ENCODE peak calls at places on chromosomes 12 and 14, in five cellular contexts. One of them, this sample, is unnamed.

GRCh38 chr12:43336962-43337555 is 214.9 kb downstream of the ADAMTS20 start:
- DNase-seq in Karpas-422: peak
- DNase-seq in CD8-positive, alpha-beta T cell: no peak
- DNase-seq in esophagus muscularis mucosa: no peak
- DNase-seq in body of pancreas: no peak
- DNase-seq in this sample: peak

GRCh38 chr12:46370792-46371717 is 1.5 kb downstream of the SLC38A2 start:
- DNase-seq in Karpas-422: peak
- DNase-seq in CD8-positive, alpha-beta T cell: peak
- DNase-seq in esophagus muscularis mucosa: no peak
- DNase-seq in body of pancreas: peak
- DNase-seq in this sample: peak

GRCh38 chr14:68807987-68808386 is 15.1 kb upstream of the ZFP36L1 start:
- DNase-seq in Karpas-422: no peak
- DNase-seq in CD8-positive, alpha-beta T cell: no peak
- DNase-seq in esophagus muscularis mucosa: no peak
- DNase-seq in body of pancreas: no peak
- DNase-seq in this sample: peak

GRCh38 chr12:20716037-20716436 is 20.9 kb downstream of the SLCO1C1 start:
- DNase-seq in Karpas-422: no peak
- DNase-seq in CD8-positive, alpha-beta T cell: no peak
- DNase-seq in esophagus muscularis mucosa: no peak
- DNase-seq in body of pancreas: no peak
- DNase-seq in this sample: peak

GRCh38 chr14:105192866-105193731 is 12.0 kb upstream of the NUDT14 start:
- DNase-seq in Karpas-422: no peak
- DNase-seq in CD8-positive, alpha-beta T cell: no peak
- DNase-seq in esophagus muscularis mucosa: no peak
- DNase-seq in body of pancreas: no peak
- DNase-seq in this sample: no peak

GRCh38 chr12:31797230-31797872 is 68.5 kb upstream of the AMN1 start:
- DNase-seq in Karpas-422: no peak
- DNase-seq in CD8-positive, alpha-beta T cell: no peak
- DNase-seq in esophagus muscularis mucosa: no peak
- DNase-seq in body of pancreas: no peak
- DNase-seq in this sample: no peak

GRCh38 chr12:56020437-56021189 is at the start of gene IKZF4:
- DNase-seq in Karpas-422: no peak
- DNase-seq in CD8-positive, alpha-beta T cell: no peak
- DNase-seq in esophagus muscularis mucosa: no peak
- DNase-seq in body of pancreas: peak
- DNase-seq in this sample: peak

GRCh38 chr12:47903151-47903611 is 1.6 kb downstream of the VDR start:
- DNase-seq in Karpas-422: no peak
- DNase-seq in CD8-positive, alpha-beta T cell: no peak
- DNase-seq in esophagus muscularis mucosa: no peak
- DNase-seq in body of pancreas: peak
- DNase-seq in this sample: peak

GRCh38 chr12:40287369-40287975 is 62.7 kb downstream of the LRRK2 start:
- DNase-seq in Karpas-422: no peak
- DNase-seq in CD8-positive, alpha-beta T cell: no peak
- DNase-seq in esophagus muscularis mucosa: no peak
- DNase-seq in body of pancreas: no peak
- DNase-seq in this sample: no peak

GRCh38 chr14:67265131-67265530 is 23.9 kb downstream of the PALS1 start:
- DNase-seq in Karpas-422: no peak
- DNase-seq in CD8-positive, alpha-beta T cell: no peak
- DNase-seq in esophagus muscularis mucosa: no peak
- DNase-seq in body of pancreas: no peak
- DNase-seq in this sample: peak

GRCh38 chr14:26719514-26719913 is 121.7 kb upstream of the NOVA1 start:
- DNase-seq in Karpas-422: no peak
- DNase-seq in CD8-positive, alpha-beta T cell: no peak
- DNase-seq in esophagus muscularis mucosa: no peak
- DNase-seq in body of pancreas: no peak
- DNase-seq in this sample: no peak

GRCh38 chr12:116539361-116539771 is 19.8 kb upstream of the MAP1LC3B2 start:
- DNase-seq in Karpas-422: no peak
- DNase-seq in CD8-positive, alpha-beta T cell: no peak
- DNase-seq in esophagus muscularis mucosa: no peak
- DNase-seq in body of pancreas: no peak
- DNase-seq in this sample: no peak

GRCh38 chr12:124172646-124173045 is 122.2 kb upstream of the RFLNA start:
- DNase-seq in Karpas-422: no peak
- DNase-seq in CD8-positive, alpha-beta T cell: no peak
- DNase-seq in esophagus muscularis mucosa: no peak
- DNase-seq in body of pancreas: no peak
- DNase-seq in this sample: no peak

GRCh38 chr12:5309654-5310053 is 122.3 kb upstream of the NTF3 start:
- DNase-seq in Karpas-422: no peak
- DNase-seq in CD8-positive, alpha-beta T cell: no peak
- DNase-seq in esophagus muscularis mucosa: no peak
- DNase-seq in body of pancreas: no peak
- DNase-seq in this sample: no peak

GRCh38 chr14:32820182-32820581 is 118.5 kb upstream of the NPAS3 start:
- DNase-seq in Karpas-422: no peak
- DNase-seq in CD8-positive, alpha-beta T cell: no peak
- DNase-seq in esophagus muscularis mucosa: no peak
- DNase-seq in body of pancreas: no peak
- DNase-seq in this sample: no peak
- H3K27ac ChIP-seq in Karpas-422: no peak
- H3K27ac ChIP-seq in CD8-positive, alpha-beta T cell: no peak
- H3K27ac ChIP-seq in esophagus muscularis mucosa: no peak
- H3K27ac ChIP-seq in body of pancreas: no peak
- H3K27ac ChIP-seq in this sample: no peak

GRCh38 chr14:62645649-62646048 is 399.6 kb downstream of the KCNH5 start:
- DNase-seq in Karpas-422: no peak
- DNase-seq in CD8-positive, alpha-beta T cell: no peak
- DNase-seq in esophagus muscularis mucosa: no peak
- DNase-seq in body of pancreas: no peak
- DNase-seq in this sample: no peak
- H3K27ac ChIP-seq in Karpas-422: no peak
- H3K27ac ChIP-seq in CD8-positive, alpha-beta T cell: no peak
- H3K27ac ChIP-seq in esophagus muscularis mucosa: no peak
- H3K27ac ChIP-seq in body of pancreas: no peak
- H3K27ac ChIP-seq in this sample: no peak

GRCh38 chr12:3218150-3218845 is 141.1 kb downstream of the TSPAN9 start:
- DNase-seq in Karpas-422: no peak
- DNase-seq in CD8-positive, alpha-beta T cell: no peak
- DNase-seq in esophagus muscularis mucosa: peak
- DNase-seq in body of pancreas: peak
- DNase-seq in this sample: peak
- H3K27ac ChIP-seq in Karpas-422: no peak
- H3K27ac ChIP-seq in CD8-positive, alpha-beta T cell: no peak
- H3K27ac ChIP-seq in esophagus muscularis mucosa: peak
- H3K27ac ChIP-seq in body of pancreas: no peak
- H3K27ac ChIP-seq in this sample: peak

DNA sequence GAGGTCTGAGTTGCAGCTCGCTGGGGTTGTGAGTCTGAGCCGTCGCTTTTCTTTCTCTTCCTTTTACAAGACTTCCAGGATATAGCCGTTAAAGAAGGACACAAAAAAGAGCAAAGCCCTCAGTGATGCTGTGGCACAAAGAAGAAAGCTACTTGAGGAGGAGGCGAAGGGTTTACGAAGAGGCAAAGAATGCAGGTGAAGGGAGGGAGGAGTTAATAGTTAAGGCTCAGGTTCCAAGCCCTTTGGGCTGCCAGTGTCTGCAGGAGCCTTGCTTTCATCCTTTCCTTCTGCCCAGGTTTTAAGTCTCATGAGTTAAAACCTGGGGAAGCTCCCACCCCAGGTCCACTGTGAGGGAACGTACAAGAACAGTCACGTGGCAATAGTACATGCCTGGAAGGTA is 94.3 kb downstream of the ETV6 start:
- DNase-seq in Karpas-422: no peak
- DNase-seq in CD8-positive, alpha-beta T cell: no peak
- DNase-seq in esophagus muscularis mucosa: no peak
- DNase-seq in body of pancreas: no peak
- DNase-seq in this sample: no peak
- H3K27ac ChIP-seq in Karpas-422: no peak
- H3K27ac ChIP-seq in CD8-positive, alpha-beta T cell: no peak
- H3K27ac ChIP-seq in esophagus muscularis mucosa: peak
- H3K27ac ChIP-seq in body of pancreas: no peak
- H3K27ac ChIP-seq in this sample: peak

GRCh38 chr12:13503094-13503835 is 306.7 kb downstream of the EMP1 start:
- DNase-seq in Karpas-422: no peak
- DNase-seq in CD8-positive, alpha-beta T cell: no peak
- DNase-seq in esophagus muscularis mucosa: no peak
- DNase-seq in body of pancreas: no peak
- DNase-seq in this sample: peak
- H3K27ac ChIP-seq in Karpas-422: no peak
- H3K27ac ChIP-seq in CD8-positive, alpha-beta T cell: no peak
- H3K27ac ChIP-seq in esophagus muscularis mucosa: no peak
- H3K27ac ChIP-seq in body of pancreas: no peak
- H3K27ac ChIP-seq in this sample: no peak

GRCh38 chr12:6553051-6553868 is 2.6 kb downstream of the IFFO1 start:
- DNase-seq in Karpas-422: no peak
- DNase-seq in CD8-positive, alpha-beta T cell: no peak
- DNase-seq in esophagus muscularis mucosa: no peak
- DNase-seq in body of pancreas: no peak
- DNase-seq in this sample: no peak

GRCh38 chr12:6556857-6557256 is 1.0 kb upstream of the IFFO1 start:
- DNase-seq in Karpas-422: peak
- DNase-seq in CD8-positive, alpha-beta T cell: no peak
- DNase-seq in esophagus muscularis mucosa: no peak
- DNase-seq in body of pancreas: no peak
- DNase-seq in this sample: no peak

GRCh38 chr12:6554168-6554989 is 1.5 kb downstream of the IFFO1 start:
- DNase-seq in Karpas-422: peak
- DNase-seq in CD8-positive, alpha-beta T cell: peak
- DNase-seq in esophagus muscularis mucosa: no peak
- DNase-seq in body of pancreas: peak
- DNase-seq in this sample: peak

GRCh38 chr12:6552140-6552551 is 3.7 kb downstream of the IFFO1 start:
- DNase-seq in Karpas-422: no peak
- DNase-seq in CD8-positive, alpha-beta T cell: no peak
- DNase-seq in esophagus muscularis mucosa: no peak
- DNase-seq in body of pancreas: no peak
- DNase-seq in this sample: no peak

GRCh38 chr12:6554990-6555691 is 701 bp downstream of the IFFO1 start:
- DNase-seq in Karpas-422: peak
- DNase-seq in CD8-positive, alpha-beta T cell: no peak
- DNase-seq in esophagus muscularis mucosa: no peak
- DNase-seq in body of pancreas: no peak
- DNase-seq in this sample: no peak
- H3K27ac ChIP-seq in Karpas-422: peak
- H3K27ac ChIP-seq in CD8-positive, alpha-beta T cell: peak
- H3K27ac ChIP-seq in esophagus muscularis mucosa: peak
- H3K27ac ChIP-seq in body of pancreas: no peak
- H3K27ac ChIP-seq in this sample: peak

DNA sequence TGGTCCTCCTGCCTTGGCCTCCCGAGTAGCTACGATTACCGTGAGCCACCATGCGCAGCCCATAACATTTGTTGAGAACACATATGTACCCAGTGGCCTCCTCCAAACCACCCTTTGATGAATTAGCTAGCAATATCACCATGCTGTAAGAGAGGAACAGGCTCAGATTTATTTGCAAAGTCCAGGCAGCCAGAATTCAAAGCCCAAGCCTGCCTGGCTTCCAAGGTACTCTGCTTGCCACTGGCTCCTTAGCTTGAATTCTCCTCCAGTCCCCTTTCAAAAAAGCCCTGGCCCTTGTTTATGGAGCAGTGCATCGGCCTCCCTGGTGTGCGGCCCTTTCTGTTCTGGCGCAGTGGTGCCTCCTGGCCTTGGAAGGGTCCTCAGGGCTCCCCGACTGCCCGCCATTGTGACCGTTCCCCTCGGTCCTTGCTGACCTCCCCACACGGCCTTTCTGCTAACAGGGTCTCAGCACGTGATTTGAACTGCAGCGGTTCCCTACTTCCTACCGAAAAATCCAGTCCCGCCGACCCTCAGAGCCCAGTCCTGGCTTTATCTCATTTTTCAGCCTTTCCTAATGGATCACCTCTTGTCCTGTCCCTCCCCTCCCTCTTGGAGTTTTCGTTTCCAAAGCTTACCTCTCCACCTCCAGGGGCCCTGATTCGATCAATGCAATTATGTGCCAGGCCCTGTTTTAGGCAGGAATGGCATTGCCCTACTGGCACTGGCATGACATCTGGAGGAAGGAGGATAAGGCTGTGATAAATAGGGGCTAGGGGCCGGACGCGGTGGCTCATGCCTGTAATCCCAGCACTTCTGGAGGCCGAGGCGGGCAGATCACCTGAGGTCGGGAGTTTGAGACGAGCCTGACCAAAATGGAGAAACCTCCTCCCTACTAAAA is 22.0 kb downstream of the SLC25A29 start:
- DNase-seq in Karpas-422: no peak
- DNase-seq in CD8-positive, alpha-beta T cell: no peak
- DNase-seq in esophagus muscularis mucosa: no peak
- DNase-seq in body of pancreas: no peak
- DNase-seq in this sample: no peak
- H3K27ac ChIP-seq in Karpas-422: peak
- H3K27ac ChIP-seq in CD8-positive, alpha-beta T cell: no peak
- H3K27ac ChIP-seq in esophagus muscularis mucosa: peak
- H3K27ac ChIP-seq in body of pancreas: no peak
- H3K27ac ChIP-seq in this sample: peak

DNA sequence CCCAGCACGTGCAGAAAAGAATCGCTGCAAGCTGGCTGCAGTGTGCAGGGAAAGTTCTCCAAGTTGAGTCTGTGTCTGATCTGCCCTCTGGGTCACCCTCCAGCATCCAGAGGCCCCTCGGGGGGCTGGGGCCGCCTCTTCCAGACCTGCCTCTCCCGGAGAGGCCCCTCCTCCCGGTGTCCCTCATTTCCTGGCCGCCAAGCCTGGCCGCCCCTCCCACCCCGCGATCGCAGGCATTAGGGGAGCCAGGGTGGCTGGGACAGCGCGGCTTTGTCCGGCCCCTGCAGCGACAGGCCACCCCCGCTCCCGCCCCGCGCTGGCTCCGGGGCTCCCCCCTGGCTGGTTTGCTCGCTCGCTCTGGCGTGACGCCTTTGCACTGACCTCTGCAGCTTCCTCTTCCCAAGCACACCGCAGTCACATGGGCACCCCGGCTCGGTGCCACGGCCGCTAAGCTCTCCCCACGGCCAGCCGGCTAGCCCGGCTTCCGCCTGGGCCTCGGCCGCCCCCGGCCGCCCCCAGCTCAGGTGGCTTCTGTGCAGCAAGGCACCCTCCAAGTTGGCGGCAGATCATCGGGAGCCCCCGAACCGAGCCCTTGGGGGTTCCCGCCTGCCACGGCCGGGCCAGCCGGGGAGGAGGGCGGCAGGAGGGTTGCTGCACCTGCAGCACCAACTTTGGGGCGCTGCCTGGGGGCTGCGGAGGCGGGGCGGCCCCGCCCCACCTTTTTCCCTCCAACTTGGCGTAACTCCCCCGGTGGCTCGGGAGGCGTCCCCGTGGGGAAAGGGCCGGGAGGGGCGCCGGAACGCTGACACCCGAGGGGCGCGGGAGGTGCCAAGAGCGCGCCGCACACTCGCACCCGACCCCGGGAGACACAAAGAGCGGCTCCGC is 43.7 kb downstream of the KDM2B start:
- DNase-seq in Karpas-422: peak
- DNase-seq in CD8-positive, alpha-beta T cell: peak
- DNase-seq in esophagus muscularis mucosa: peak
- DNase-seq in body of pancreas: peak
- DNase-seq in this sample: peak
- H3K27ac ChIP-seq in Karpas-422: peak
- H3K27ac ChIP-seq in CD8-positive, alpha-beta T cell: peak
- H3K27ac ChIP-seq in esophagus muscularis mucosa: peak
- H3K27ac ChIP-seq in body of pancreas: peak
- H3K27ac ChIP-seq in this sample: peak

DNA sequence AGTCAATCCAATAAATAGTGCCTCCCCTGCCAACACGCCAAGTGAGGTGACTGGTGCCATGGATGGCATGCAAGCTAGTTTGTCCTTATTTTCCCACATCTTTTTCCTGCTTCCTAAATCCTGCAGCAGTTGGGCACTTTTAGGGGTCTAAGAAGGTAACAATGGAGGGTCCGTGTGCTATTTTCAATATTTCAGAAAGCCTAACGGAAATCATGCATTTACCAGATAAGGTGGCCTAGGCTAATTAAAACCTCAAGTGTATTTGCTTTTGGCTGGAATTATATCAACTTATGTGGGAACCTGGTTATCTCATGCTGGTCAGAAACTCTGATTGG is 4.9 kb downstream of the ITGA5 start:
- DNase-seq in Karpas-422: no peak
- DNase-seq in CD8-positive, alpha-beta T cell: no peak
- DNase-seq in esophagus muscularis mucosa: no peak
- DNase-seq in body of pancreas: no peak
- DNase-seq in this sample: no peak
- H3K27ac ChIP-seq in Karpas-422: no peak
- H3K27ac ChIP-seq in CD8-positive, alpha-beta T cell: peak
- H3K27ac ChIP-seq in esophagus muscularis mucosa: peak
- H3K27ac ChIP-seq in body of pancreas: no peak
- H3K27ac ChIP-seq in this sample: no peak